ENCODE peak calls at places on chromosomes 12 and 14, in eight cellular contexts. One of them, this sample, is unnamed.

GRCh38 chr12:64864319-64864718 is 39.9 kb downstream of the TBC1D30 start:
- DNase-seq in GM04503: no peak
- DNase-seq in substantia nigra: no peak
- DNase-seq in HFFc6: no peak
- DNase-seq in ovary: no peak
- DNase-seq in NCI-H1105 treated with DMSO at 0.1 percent for 48 hours: peak; percentile 34
- DNase-seq in upper lobe of right lung: no peak
- DNase-seq in NCI-H748 treated with DMSO at 0.1 percent for 48 hours: no peak
- DNase-seq in this sample: no peak

GRCh38 chr12:51403744-51404143 is 12.5 kb upstream of the GALNT6 start:
- DNase-seq in GM04503: no peak
- DNase-seq in substantia nigra: peak; percentile 56
- DNase-seq in HFFc6: no peak
- DNase-seq in ovary: no peak
- DNase-seq in NCI-H1105 treated with DMSO at 0.1 percent for 48 hours: no peak
- DNase-seq in upper lobe of right lung: peak; percentile 75
- DNase-seq in NCI-H748 treated with DMSO at 0.1 percent for 48 hours: no peak
- DNase-seq in this sample: no peak

GRCh38 chr14:69612014-69612758 is 790 bp downstream of the SUSD6 start:
- DNase-seq in GM04503: no peak
- DNase-seq in substantia nigra: no peak
- DNase-seq in HFFc6: no peak
- DNase-seq in ovary: peak; percentile 40
- DNase-seq in NCI-H1105 treated with DMSO at 0.1 percent for 48 hours: peak; percentile 55
- DNase-seq in upper lobe of right lung: peak; percentile 73
- DNase-seq in NCI-H748 treated with DMSO at 0.1 percent for 48 hours: no peak
- DNase-seq in this sample: no peak

GRCh38 chr14:99512571-99513182 is 31.5 kb downstream of the CCNK start:
- DNase-seq in GM04503: no peak
- DNase-seq in substantia nigra: no peak
- DNase-seq in HFFc6: no peak
- DNase-seq in ovary: peak; percentile 19
- DNase-seq in NCI-H1105 treated with DMSO at 0.1 percent for 48 hours: no peak
- DNase-seq in upper lobe of right lung: no peak
- DNase-seq in NCI-H748 treated with DMSO at 0.1 percent for 48 hours: no peak
- DNase-seq in this sample: no peak

GRCh38 chr12:106086696-106087095 is 52.1 kb downstream of the NUAK1 start:
- DNase-seq in GM04503: no peak
- DNase-seq in substantia nigra: peak; percentile 78
- DNase-seq in HFFc6: no peak
- DNase-seq in ovary: no peak
- DNase-seq in NCI-H1105 treated with DMSO at 0.1 percent for 48 hours: no peak
- DNase-seq in upper lobe of right lung: no peak
- DNase-seq in NCI-H748 treated with DMSO at 0.1 percent for 48 hours: no peak
- DNase-seq in this sample: no peak

GRCh38 chr14:25349269-25349668 is 299.3 kb upstream of the STXBP6 start:
- DNase-seq in GM04503: no peak
- DNase-seq in substantia nigra: no peak
- DNase-seq in HFFc6: no peak
- DNase-seq in ovary: no peak
- DNase-seq in NCI-H1105 treated with DMSO at 0.1 percent for 48 hours: no peak
- DNase-seq in upper lobe of right lung: no peak
- DNase-seq in NCI-H748 treated with DMSO at 0.1 percent for 48 hours: no peak
- DNase-seq in this sample: no peak

GRCh38 chr12:109683316-109683715 is 30.3 kb upstream of the FAM222A start:
- DNase-seq in GM04503: no peak
- DNase-seq in substantia nigra: no peak
- DNase-seq in HFFc6: no peak
- DNase-seq in ovary: no peak
- DNase-seq in NCI-H1105 treated with DMSO at 0.1 percent for 48 hours: no peak
- DNase-seq in upper lobe of right lung: no peak
- DNase-seq in NCI-H748 treated with DMSO at 0.1 percent for 48 hours: no peak
- DNase-seq in this sample: no peak

GRCh38 chr14:50598765-50599164 is 38.8 kb downstream of the ATL1 start:
- DNase-seq in GM04503: no peak
- DNase-seq in substantia nigra: no peak
- DNase-seq in HFFc6: no peak
- DNase-seq in ovary: no peak
- DNase-seq in NCI-H1105 treated with DMSO at 0.1 percent for 48 hours: no peak
- DNase-seq in upper lobe of right lung: no peak
- DNase-seq in NCI-H748 treated with DMSO at 0.1 percent for 48 hours: no peak
- DNase-seq in this sample: no peak

GRCh38 chr12:9143929-9144328 is 28.2 kb upstream of the A2M start:
- DNase-seq in GM04503: no peak
- DNase-seq in substantia nigra: no peak
- DNase-seq in HFFc6: no peak
- DNase-seq in ovary: no peak
- DNase-seq in NCI-H1105 treated with DMSO at 0.1 percent for 48 hours: no peak
- DNase-seq in upper lobe of right lung: no peak
- DNase-seq in NCI-H748 treated with DMSO at 0.1 percent for 48 hours: no peak
- DNase-seq in this sample: no peak

GRCh38 chr12:93126069-93126474 is 197.0 kb upstream of the EEA1 start:
- DNase-seq in GM04503: no peak
- DNase-seq in substantia nigra: no peak
- DNase-seq in HFFc6: no peak
- DNase-seq in ovary: no peak
- DNase-seq in NCI-H1105 treated with DMSO at 0.1 percent for 48 hours: no peak
- DNase-seq in upper lobe of right lung: no peak
- DNase-seq in NCI-H748 treated with DMSO at 0.1 percent for 48 hours: no peak
- DNase-seq in this sample: no peak

GRCh38 chr12:48995061-48995879 is 3.9 kb downstream of the DDN start:
- DNase-seq in GM04503: no peak
- DNase-seq in substantia nigra: peak; percentile 53
- DNase-seq in HFFc6: peak; percentile 76
- DNase-seq in ovary: peak; percentile 69
- DNase-seq in NCI-H1105 treated with DMSO at 0.1 percent for 48 hours: peak; percentile 65
- DNase-seq in upper lobe of right lung: peak; percentile 90
- DNase-seq in NCI-H748 treated with DMSO at 0.1 percent for 48 hours: peak; percentile 59
- DNase-seq in this sample: peak; percentile 88

GRCh38 chr14:27605298-27605697 is 1007.5 kb upstream of the NOVA1 start:
- DNase-seq in GM04503: no peak
- DNase-seq in substantia nigra: no peak
- DNase-seq in HFFc6: no peak
- DNase-seq in ovary: no peak
- DNase-seq in NCI-H1105 treated with DMSO at 0.1 percent for 48 hours: no peak
- DNase-seq in upper lobe of right lung: no peak
- DNase-seq in NCI-H748 treated with DMSO at 0.1 percent for 48 hours: no peak
- DNase-seq in this sample: no peak

GRCh38 chr12:109952873-109953272 is 43.3 kb downstream of the GIT2 start:
- DNase-seq in GM04503: no peak
- DNase-seq in substantia nigra: no peak
- DNase-seq in HFFc6: no peak
- DNase-seq in ovary: no peak
- DNase-seq in NCI-H1105 treated with DMSO at 0.1 percent for 48 hours: no peak
- DNase-seq in upper lobe of right lung: no peak
- DNase-seq in NCI-H748 treated with DMSO at 0.1 percent for 48 hours: no peak
- DNase-seq in this sample: no peak

GRCh38 chr12:2959508-2960431 is 573 bp downstream of the TEAD4 start:
- DNase-seq in GM04503: no peak
- DNase-seq in substantia nigra: no peak
- DNase-seq in HFFc6: peak; percentile 61
- DNase-seq in ovary: peak; percentile 55
- DNase-seq in NCI-H1105 treated with DMSO at 0.1 percent for 48 hours: peak; percentile 61
- DNase-seq in upper lobe of right lung: peak; percentile 82
- DNase-seq in NCI-H748 treated with DMSO at 0.1 percent for 48 hours: no peak
- DNase-seq in this sample: peak; percentile 71

GRCh38 chr12:10362828-10363664 is 26.8 kb downstream of the KLRK1 start:
- DNase-seq in GM04503: no peak
- DNase-seq in substantia nigra: no peak
- DNase-seq in HFFc6: no peak
- DNase-seq in ovary: no peak
- DNase-seq in NCI-H1105 treated with DMSO at 0.1 percent for 48 hours: no peak
- DNase-seq in upper lobe of right lung: no peak
- DNase-seq in NCI-H748 treated with DMSO at 0.1 percent for 48 hours: no peak
- DNase-seq in this sample: no peak

GRCh38 chr12:9906888-9907287 is 25.3 kb downstream of the CLEC2A start:
- DNase-seq in GM04503: no peak
- DNase-seq in substantia nigra: no peak
- DNase-seq in HFFc6: no peak
- DNase-seq in ovary: no peak
- DNase-seq in NCI-H1105 treated with DMSO at 0.1 percent for 48 hours: no peak
- DNase-seq in upper lobe of right lung: no peak
- DNase-seq in NCI-H748 treated with DMSO at 0.1 percent for 48 hours: no peak
- DNase-seq in this sample: no peak

GRCh38 chr14:77616133-77616453 is 344 bp downstream of the SPTLC2 start:
- DNase-seq in GM04503: no peak
- DNase-seq in substantia nigra: no peak
- DNase-seq in HFFc6: no peak
- DNase-seq in ovary: no peak
- DNase-seq in NCI-H1105 treated with DMSO at 0.1 percent for 48 hours: no peak
- DNase-seq in upper lobe of right lung: no peak
- DNase-seq in NCI-H748 treated with DMSO at 0.1 percent for 48 hours: no peak
- DNase-seq in this sample: no peak

GRCh38 chr12:89019439-89020120 is 332.7 kb downstream of the DUSP6 start:
- DNase-seq in GM04503: no peak
- DNase-seq in substantia nigra: peak; percentile 64
- DNase-seq in HFFc6: peak; percentile 83
- DNase-seq in ovary: peak; percentile 68
- DNase-seq in NCI-H1105 treated with DMSO at 0.1 percent for 48 hours: peak; percentile 85
- DNase-seq in upper lobe of right lung: peak; percentile 65
- DNase-seq in NCI-H748 treated with DMSO at 0.1 percent for 48 hours: peak; percentile 78
- DNase-seq in this sample: peak; percentile 75

GRCh38 chr14:85479306-85479705 is 50.6 kb upstream of the FLRT2 start:
- DNase-seq in GM04503: no peak
- DNase-seq in substantia nigra: no peak
- DNase-seq in HFFc6: no peak
- DNase-seq in ovary: no peak
- DNase-seq in NCI-H1105 treated with DMSO at 0.1 percent for 48 hours: no peak
- DNase-seq in upper lobe of right lung: no peak
- DNase-seq in NCI-H748 treated with DMSO at 0.1 percent for 48 hours: no peak
- DNase-seq in this sample: no peak

GRCh38 chr14:65834812-65835211 is 422.3 kb downstream of the FUT8 start:
- DNase-seq in GM04503: no peak
- DNase-seq in substantia nigra: no peak
- DNase-seq in HFFc6: no peak
- DNase-seq in ovary: no peak
- DNase-seq in NCI-H1105 treated with DMSO at 0.1 percent for 48 hours: no peak
- DNase-seq in upper lobe of right lung: no peak
- DNase-seq in NCI-H748 treated with DMSO at 0.1 percent for 48 hours: no peak
- DNase-seq in this sample: no peak

GRCh38 chr14:55671641-55672040 is 91.6 kb downstream of the KTN1 start:
- DNase-seq in GM04503: no peak
- DNase-seq in substantia nigra: no peak
- DNase-seq in HFFc6: no peak
- DNase-seq in ovary: no peak
- DNase-seq in NCI-H1105 treated with DMSO at 0.1 percent for 48 hours: no peak
- DNase-seq in upper lobe of right lung: no peak
- DNase-seq in NCI-H748 treated with DMSO at 0.1 percent for 48 hours: no peak
- DNase-seq in this sample: no peak

GRCh38 chr12:1171657-1172056 is 180.6 kb downstream of the ERC1 start:
- DNase-seq in GM04503: no peak
- DNase-seq in substantia nigra: no peak
- DNase-seq in HFFc6: no peak
- DNase-seq in ovary: no peak
- DNase-seq in NCI-H1105 treated with DMSO at 0.1 percent for 48 hours: peak; percentile 79
- DNase-seq in upper lobe of right lung: no peak
- DNase-seq in NCI-H748 treated with DMSO at 0.1 percent for 48 hours: peak; percentile 86
- DNase-seq in this sample: peak; percentile 45

GRCh38 chr14:75083271-75083670 is 13.8 kb downstream of the ZC2HC1C start:
- DNase-seq in GM04503: no peak
- DNase-seq in substantia nigra: no peak
- DNase-seq in HFFc6: no peak
- DNase-seq in ovary: no peak
- DNase-seq in NCI-H1105 treated with DMSO at 0.1 percent for 48 hours: no peak
- DNase-seq in upper lobe of right lung: no peak
- DNase-seq in NCI-H748 treated with DMSO at 0.1 percent for 48 hours: no peak
- DNase-seq in this sample: no peak

GRCh38 chr14:36505892-36506731 is 13.9 kb downstream of the NKX2-1 start:
- DNase-seq in GM04503: no peak
- DNase-seq in substantia nigra: no peak
- DNase-seq in HFFc6: no peak
- DNase-seq in ovary: no peak
- DNase-seq in NCI-H1105 treated with DMSO at 0.1 percent for 48 hours: peak; percentile 46
- DNase-seq in upper lobe of right lung: peak; percentile 78
- DNase-seq in NCI-H748 treated with DMSO at 0.1 percent for 48 hours: no peak
- DNase-seq in this sample: no peak

GRCh38 chr12:53268009-53268636 is at the start of gene ESPL1:
- DNase-seq in GM04503: peak; percentile 24
- DNase-seq in substantia nigra: peak; percentile 33
- DNase-seq in HFFc6: peak; percentile 38
- DNase-seq in ovary: peak; percentile 73
- DNase-seq in NCI-H1105 treated with DMSO at 0.1 percent for 48 hours: peak; percentile 61
- DNase-seq in upper lobe of right lung: peak; percentile 85
- DNase-seq in NCI-H748 treated with DMSO at 0.1 percent for 48 hours: peak; percentile 57
- DNase-seq in this sample: peak; percentile 82

GRCh38 chr12:13234045-13234641 is 37.6 kb downstream of the EMP1 start:
- DNase-seq in GM04503: no peak
- DNase-seq in substantia nigra: no peak
- DNase-seq in HFFc6: peak; percentile 67
- DNase-seq in ovary: no peak
- DNase-seq in NCI-H1105 treated with DMSO at 0.1 percent for 48 hours: peak; percentile 7
- DNase-seq in upper lobe of right lung: no peak
- DNase-seq in NCI-H748 treated with DMSO at 0.1 percent for 48 hours: no peak
- DNase-seq in this sample: peak; percentile 51

This sample was measured in nephron progenitor cell.